ENCODE peak calls at places on chromosomes 2 and 18, in nine cellular contexts. R is CD8-positive, alpha-beta memory T cell; P is vagina; T is fibroblast of lung; A is uterus; L is psoas muscle; K is astrocyte; H is stomach; E is IMR-90. U is an unnamed sample.

GRCh38 chr2:37604716-37605115 is 66.7 kb downstream of the CDC42EP3 start:
- DNase-seq in E (peak; percentile 73), T (no peak), K (no peak), P (no peak), R (no peak), A (no peak), L (no peak), H (no peak), U (no peak)

GRCh38 chr2:160207804-160208661 is 8.0 kb upstream of the ITGB6 start:
- DNase-seq in K (peak; percentile 91), P (no peak), E (peak; percentile 83), H (peak; percentile 82), T (peak; percentile 86), R (no peak), L (peak; percentile 91), A (peak; percentile 65), U (peak; percentile 42)

GRCh38 chr18:5894613-5895299 is 566 bp downstream of the TMEM200C start:
- DNase-seq in R (no peak), P (no peak), K (peak; percentile 2), H (no peak), T (peak; percentile 12), L (peak; percentile 48), A (no peak), E (peak; percentile 18), U (peak; percentile 12)

GRCh38 chr2:102142829-102143449 is 393 bp downstream of the IL1R1 start:
- DNase-seq in T (peak; percentile 68), R (no peak), K (peak; percentile 58), H (no peak), P (no peak), L (no peak), E (peak; percentile 56), A (peak; percentile 38), U (no peak)

GRCh38 chr18:354003-354402 is 86.2 kb upstream of the THOC1 start:
- DNase-seq in K (no peak), P (no peak), H (no peak), L (no peak), T (no peak), R (no peak), E (no peak), A (no peak), U (no peak)

GRCh38 chr2:54613794-54614257 is 109.6 kb upstream of the EML6 start:
- DNase-seq in E (peak; percentile 84), L (no peak), A (no peak), P (no peak), R (no peak), T (peak; percentile 47), H (no peak), K (peak; percentile 83), U (no peak)

GRCh38 chr18:3584266-3584665 is 134.3 kb downstream of the TGIF1 start:
- DNase-seq in T (no peak), A (no peak), K (no peak), R (no peak), L (no peak), H (no peak), P (no peak), E (no peak), U (no peak)

GRCh38 chr2:59959944-59960343 is 593.5 kb downstream of the BCL11A start:
- DNase-seq in L (no peak), P (no peak), K (no peak), T (no peak), E (no peak), A (no peak), R (no peak), H (no peak), U (no peak)

GRCh38 chr2:149258531-149258930 is 71.9 kb upstream of the LYPD6 start:
- DNase-seq in L (no peak), R (no peak), A (no peak), H (no peak), E (no peak), K (no peak), T (no peak), P (no peak), U (no peak)

GRCh38 chr18:74836296-74837139 is 238.8 kb downstream of the ZNF407 start:
- DNase-seq in L (no peak), H (peak; percentile 38), R (no peak), P (no peak), T (peak; percentile 20), K (peak; percentile 45), E (peak; percentile 72), A (no peak), U (peak; percentile 22)

GRCh38 chr2:160241251-160242137 is 41.4 kb upstream of the ITGB6 start:
- DNase-seq in L (no peak), H (peak; percentile 45), A (peak; percentile 29), P (no peak), K (peak; percentile 82), E (peak; percentile 81), T (peak; percentile 77), R (no peak), U (no peak)

GRCh38 chr2:177646791-177647190 is 254.2 kb downstream of the AGPS start:
- DNase-seq in P (no peak), H (no peak), A (no peak), K (no peak), E (no peak), R (no peak), T (no peak), L (no peak), U (no peak)

GRCh38 chr2:151891566-151892194 is 63.5 kb upstream of the ARL5A start:
- DNase-seq in L (peak; percentile 49), A (no peak), T (no peak), P (no peak), H (no peak), R (no peak), E (no peak), K (no peak), U (no peak)

GRCh38 chr2:176098366-176099158 is 1.0 kb upstream of the HOXD12 start:
- DNase-seq in K (no peak), E (no peak), H (peak; percentile 24), R (no peak), L (no peak), T (no peak), A (no peak), P (no peak), U (no peak)

GRCh38 chr2:143225931-143226330 is 96.7 kb downstream of the ARHGAP15 start:
- DNase-seq in T (no peak), R (no peak), L (no peak), K (no peak), E (no peak), A (no peak), H (no peak), P (no peak), U (no peak)

GRCh38 chr2:41965886-41966285 is 81.9 kb upstream of the PKDCC start:
- DNase-seq in P (no peak), L (peak; percentile 76), H (no peak), T (peak; percentile 73), E (no peak), A (peak; percentile 67), K (peak; percentile 54), R (no peak), U (no peak)

GRCh38 chr2:206984206-206984605 is 44.9 kb downstream of the CPO start:
- DNase-seq in H (no peak), R (no peak), L (no peak), P (no peak), K (peak; percentile 30), T (peak; percentile 87), E (peak; percentile 79), A (no peak), U (no peak)

GRCh38 chr2:232568161-232568560 is 17.7 kb downstream of the EIF4E2 start:
- DNase-seq in L (peak; percentile 57), K (peak; percentile 81), E (peak; percentile 84), A (no peak), P (no peak), H (no peak), R (no peak), T (peak; percentile 84), U (no peak)

GRCh38 chr18:9738266-9738969 is 30.3 kb downstream of the RAB31 start:
- DNase-seq in P (no peak), K (no peak), E (no peak), A (no peak), L (no peak), T (no peak), R (no peak), H (no peak), U (no peak)

GRCh38 chr18:46402396-46402795 is 254.6 kb downstream of the LOXHD1 start:
- DNase-seq in R (no peak), T (no peak), H (no peak), A (no peak), P (no peak), E (peak; percentile 49), K (peak; percentile 55), L (no peak), U (no peak)
- H3K27ac ChIP-seq in R (no peak overlapping the region), T (no peak overlapping the region), H (no peak overlapping the region), A (no peak overlapping the region), P (no peak overlapping the region), E (no peak overlapping the region), K (no peak overlapping the region), L (no peak overlapping the region), U (no peak overlapping the region)

GRCh38 chr2:47274780-47275117 is 119.6 kb upstream of the STPG4 start:
- DNase-seq in K (no peak), A (no peak), L (no peak), T (no peak), P (no peak), H (no peak), R (no peak), E (no peak), U (no peak)
- H3K27me3 ChIP-seq in K (no peaks in the 10 kb centered on the region), A (no peaks in the 10 kb centered on the region), L (no peaks in the 10 kb centered on the region), T (no peaks in the 10 kb centered on the region), P (no peaks in the 10 kb centered on the region), H (no peaks in the 10 kb centered on the region), R (no peaks in the 10 kb centered on the region), E (no peaks in the 10 kb centered on the region), U (no peaks in the 10 kb centered on the region)

DNA sequence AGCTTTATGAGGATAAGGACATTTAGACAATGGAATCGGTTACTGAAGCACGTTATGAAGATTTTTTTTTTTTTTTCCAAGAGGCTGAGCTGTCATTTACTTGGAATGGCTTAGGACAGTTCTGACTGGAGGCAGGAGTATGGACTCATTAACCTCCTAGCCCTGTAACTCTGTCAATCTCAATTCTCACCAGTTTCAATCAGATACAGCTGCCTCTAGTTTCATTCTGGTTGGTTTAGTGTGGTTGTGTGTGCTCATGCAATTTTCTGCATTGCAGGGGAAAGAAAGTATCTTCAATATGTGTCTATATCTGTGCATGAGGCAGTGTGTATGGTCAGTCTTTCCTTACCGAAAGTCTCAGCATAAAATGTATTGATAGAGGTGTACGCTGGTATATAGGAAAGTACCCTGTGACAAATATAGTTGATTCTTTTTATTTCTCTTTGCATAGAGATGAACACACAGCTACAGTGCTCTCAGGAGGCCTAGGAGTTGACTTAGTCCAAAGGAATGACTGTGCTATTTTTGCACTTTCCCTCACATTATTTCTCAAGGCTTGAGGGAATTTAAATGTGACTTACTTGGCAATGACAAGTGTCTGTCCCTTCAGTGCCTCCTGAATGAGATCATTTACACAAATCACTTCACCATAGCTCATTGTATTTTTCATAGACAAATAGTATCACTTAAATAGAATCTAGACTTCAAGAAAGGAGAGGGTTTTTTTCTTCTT is 50.5 kb upstream of the GRB14 start:
- DNase-seq in K (peak; percentile 39), P (no peak), A (no peak), E (no peak), R (no peak), H (no peak), L (no peak), T (no peak), U (no peak)
- H3K4me1 ChIP-seq in K (no peaks in the 10 kb centered on the region), P (no peaks in the 10 kb centered on the region), A (no peaks in the 10 kb centered on the region), E (no peaks in the 10 kb centered on the region), R (no peaks in the 10 kb centered on the region), H (no peaks in the 10 kb centered on the region), L (no peaks in the 10 kb centered on the region), T (no peaks in the 10 kb centered on the region), U (peaks cover 19% of the 10 kb centered on the region)

DNA sequence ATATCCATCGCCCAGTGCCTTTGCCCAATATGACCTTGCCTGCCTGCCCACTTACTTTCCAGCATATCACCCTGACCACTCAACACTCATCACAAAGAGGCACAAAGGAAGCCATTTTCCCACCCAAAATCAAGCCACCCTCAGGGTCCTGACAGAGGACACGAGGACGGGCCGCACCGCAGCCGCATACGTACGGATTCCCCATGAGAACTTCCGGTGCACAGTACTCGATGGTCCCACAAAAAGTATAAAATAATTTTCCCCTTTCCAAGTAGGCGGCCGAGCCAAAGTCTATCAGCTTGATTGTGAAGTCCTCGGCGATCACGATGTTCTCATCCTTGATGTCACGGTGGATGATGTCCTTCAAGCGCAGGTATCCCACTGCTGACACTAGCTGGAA is 10.0 kb upstream of the MTERF4 start:
- DNase-seq in H (no peak), P (no peak), K (no peak), A (no peak), L (no peak), R (no peak), E (no peak), T (no peak), U (no peak)
- H3K27ac ChIP-seq in H (no peak overlapping the region), P (no peak overlapping the region), K (no peak overlapping the region), A (no peak overlapping the region), L (no peak overlapping the region), R (peak overlapping the region; percentile 51), E (no peak overlapping the region), T (no peak overlapping the region), U (no peak overlapping the region)

U was measured in left ventricle myocardium inferior.